ENCODE peak calls at places on chromosome 19, in ten cellular contexts. H, B, T, L, X, R, D, J, W and Z are unnamed samples.

GRCh38 chr19:33393286-33394005 is 19.9 kb downstream of the CEBPG start:
- DNase-seq in H (no peak), B (peak; percentile 14), T (no peak), L (peak; percentile 19), X (no peak), R (peak; percentile 9), D (no peak), J (no peak), W (no peak), Z (no peak)

GRCh38 chr19:35340431-35340830 is 7.3 kb upstream of the FFAR1 start:
- DNase-seq in H (no peak), B (no peak), T (no peak), L (no peak), X (no peak), R (no peak), D (no peak), J (no peak), W (no peak), Z (no peak)

GRCh38 chr19:41638624-41639023 is 11.8 kb upstream of the CEACAM4 start:
- DNase-seq in H (no peak), B (no peak), T (no peak), L (no peak), X (no peak), R (no peak), D (no peak), J (no peak), W (no peak), Z (peak; percentile 27)

GRCh38 chr19:30540671-30541210 is 168.6 kb downstream of the ZNF536 start:
- DNase-seq in H (no peak), B (no peak), T (no peak), L (no peak), X (no peak), R (no peak), D (no peak), J (no peak), W (no peak), Z (no peak)

GRCh38 chr19:35438527-35438926 is 9.5 kb upstream of the FFAR2 start:
- DNase-seq in H (no peak), B (no peak), T (no peak), L (no peak), X (no peak), R (no peak), D (no peak), J (no peak), W (no peak), Z (no peak)

GRCh38 chr19:49546825-49547565 is 19.2 kb downstream of the RCN3 start:
- DNase-seq in H (peak; percentile 83), B (peak; percentile 85), T (peak; percentile 42), L (peak; percentile 66), X (peak; percentile 47), R (peak; percentile 52), D (peak; percentile 59), J (peak; percentile 79), W (peak; percentile 86), Z (no peak)

GRCh38 chr19:56245062-56245740 is 27.3 kb upstream of the EDDM13 start:
- DNase-seq in H (no peak), B (no peak), T (no peak), L (no peak), X (no peak), R (no peak), D (no peak), J (no peak), W (no peak), Z (no peak)

GRCh38 chr19:33722456-33723239 is 74.0 kb upstream of the KCTD15 start:
- DNase-seq in H (no peak), B (no peak), T (no peak), L (no peak), X (no peak), R (no peak), D (no peak), J (no peak), W (no peak), Z (no peak)

GRCh38 chr19:37329686-37330085 is 41.2 kb upstream of the ZNF527 start:
- DNase-seq in H (no peak), B (no peak), T (no peak), L (no peak), X (no peak), R (no peak), D (no peak), J (no peak), W (no peak), Z (no peak)

GRCh38 chr19:10885241-10886169 is 14.2 kb downstream of the CARM1 start:
- DNase-seq in H (no peak), B (no peak), T (no peak), L (no peak), X (no peak), R (no peak), D (no peak), J (no peak), W (no peak), Z (no peak)

GRCh38 chr19:32837531-32837930 is 32.0 kb downstream of the SLC7A9 start:
- DNase-seq in H (no peak), B (no peak), T (no peak), L (no peak), X (no peak), R (no peak), D (no peak), J (no peak), W (no peak), Z (no peak)

GRCh38 chr19:43467730-43468129 is 2.3 kb upstream of the LYPD3 start:
- DNase-seq in H (no peak), B (no peak), T (no peak), L (no peak), X (no peak), R (no peak), D (no peak), J (no peak), W (no peak), Z (no peak)

GRCh38 chr19:56087647-56088346 is 33.3 kb downstream of the ZNF787 start:
- DNase-seq in H (no peak), B (no peak), T (no peak), L (no peak), X (no peak), R (no peak), D (peak; percentile 65), J (no peak), W (no peak), Z (no peak)

GRCh38 chr19:2120821-2121220 is 24.1 kb downstream of the IZUMO4 start:
- DNase-seq in H (no peak), B (no peak), T (no peak), L (no peak), X (no peak), R (no peak), D (no peak), J (peak; percentile 14), W (no peak), Z (no peak)

GRCh38 chr19:30754162-30754561 is 382.0 kb downstream of the ZNF536 start:
- DNase-seq in H (no peak), B (no peak), T (no peak), L (no peak), X (no peak), R (no peak), D (no peak), J (no peak), W (no peak), Z (no peak)

GRCh38 chr19:11092181-11092538 is 2.9 kb downstream of the LDLR start:
- DNase-seq in H (no peak), B (no peak), T (no peak), L (no peak), X (no peak), R (no peak), D (no peak), J (no peak), W (no peak), Z (no peak)

GRCh38 chr19:34757441-34757840 is 15.6 kb downstream of the ZNF599 start:
- DNase-seq in H (no peak), B (no peak), T (no peak), L (no peak), X (no peak), R (no peak), D (no peak), J (no peak), W (no peak), Z (no peak)

GRCh38 chr19:51915324-51915867 is 10.6 kb upstream of the ZNF649 start:
- DNase-seq in H (no peak), B (no peak), T (no peak), L (no peak), X (no peak), R (no peak), D (no peak), J (no peak), W (no peak), Z (no peak)

DNA sequence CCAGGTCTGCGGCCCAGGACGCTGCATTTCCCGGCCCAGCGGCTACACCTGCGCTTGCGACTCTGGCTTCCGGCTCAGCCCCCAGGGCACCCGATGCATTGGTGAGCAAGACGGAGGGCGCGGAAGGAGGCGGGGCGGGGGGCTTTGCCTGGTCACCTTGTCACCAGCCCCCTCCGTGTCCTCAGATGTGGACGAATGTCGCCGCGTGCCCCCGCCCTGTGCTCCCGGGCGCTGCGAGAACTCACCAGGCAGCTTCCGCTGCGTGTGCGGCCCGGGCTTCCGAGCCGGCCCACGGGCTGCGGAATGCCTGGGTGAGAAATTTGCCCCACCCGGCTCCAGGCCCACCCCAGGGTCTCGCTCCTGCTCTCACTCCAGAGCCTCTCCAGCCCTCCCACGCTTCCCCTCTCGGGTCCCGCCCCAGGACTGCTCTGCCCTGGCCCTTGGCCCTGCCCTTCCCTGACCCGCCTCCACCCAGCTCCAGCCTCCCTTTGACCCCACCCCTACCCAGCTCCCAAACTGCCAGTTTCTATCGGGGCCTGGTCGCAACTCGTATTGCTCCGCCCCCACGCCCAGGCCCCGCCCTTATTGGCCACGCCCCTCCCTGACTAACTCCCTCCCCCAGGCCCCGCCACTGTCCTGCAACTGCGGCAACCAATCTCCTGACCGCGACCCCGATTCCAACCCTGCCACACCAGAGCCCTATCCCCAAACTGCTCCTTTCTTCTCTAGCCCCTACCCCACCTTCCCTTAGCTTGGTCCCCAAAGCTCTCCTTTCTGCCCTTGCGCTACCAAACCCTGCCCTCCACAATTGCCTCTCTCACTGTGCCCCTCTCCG is 8.6 kb downstream of the LTBP4 start:
- DNase-seq in H (peak; percentile 96), B (peak; percentile 90), T (peak; percentile 70), L (peak; percentile 75), X (no peak), R (peak; percentile 91), D (peak; percentile 94), J (peak; percentile 92), W (peak; percentile 88), Z (peak; percentile 95)
- H3K4me1 ChIP-seq in H (peaks cover 39% of the 10 kb centered on the region), B (peaks cover 10% of the 10 kb centered on the region), T (peaks cover 17% of the 10 kb centered on the region), L (peaks cover 9% of the 10 kb centered on the region), X (peaks cover 19% of the 10 kb centered on the region), R (no peaks in the 10 kb centered on the region), D (peaks cover 36% of the 10 kb centered on the region), J (peaks cover 26% of the 10 kb centered on the region), W (peaks cover 2% of the 10 kb centered on the region), Z (peaks cover 82% of the 10 kb centered on the region)

GRCh38 chr19:19421326-19421725 is 15.9 kb downstream of the GATAD2A start:
- DNase-seq in H (no peak), B (no peak), T (no peak), L (no peak), X (no peak), R (no peak), D (no peak), J (no peak), W (no peak), Z (no peak)
- H3K9me3 ChIP-seq in H (no peaks in the 10 kb centered on the region), B (no peaks in the 10 kb centered on the region), T (no peaks in the 10 kb centered on the region), L (no peaks in the 10 kb centered on the region), X (no peaks in the 10 kb centered on the region), R (no peaks in the 10 kb centered on the region), D (no peaks in the 10 kb centered on the region), J (no peaks in the 10 kb centered on the region), W (no peaks in the 10 kb centered on the region), Z (no peaks in the 10 kb centered on the region)

GRCh38 chr19:16100524-16100923 is 11.2 kb upstream of the RAB8A start:
- DNase-seq in H (no peak), B (no peak), T (no peak), L (no peak), X (no peak), R (no peak), D (no peak), J (no peak), W (no peak), Z (no peak)
- TF ChIP-seq POLR2A in H (no peak), B (no peak), T (no peak), L (no peak), X (no peak), R (no peak), D (no peak), J (no peak), W (no peak), Z (no peak)

GRCh38 chr19:5690955-5691204 is 785 bp downstream of the RPL36 start:
- DNase-seq in H (no peak), B (no peak), T (no peak), L (no peak), X (no peak), R (no peak), D (no peak), J (no peak), W (no peak), Z (no peak)
- H3K4me1 ChIP-seq in H (peaks cover 28% of the 10 kb centered on the region), B (peaks cover 14% of the 10 kb centered on the region), T (peaks cover 10% of the 10 kb centered on the region), L (peaks cover 6% of the 10 kb centered on the region), X (peaks cover 4% of the 10 kb centered on the region), R (no peaks in the 10 kb centered on the region), D (peaks cover 28% of the 10 kb centered on the region), J (peaks cover 12% of the 10 kb centered on the region), W (peaks cover 13% of the 10 kb centered on the region), Z (peaks cover 44% of the 10 kb centered on the region)